ENCODE peak calls at places on chromosomes 11 and 22, in nine cellular contexts. One of them, this sample, is unnamed.

GRCh38 chr11:72776844-72777754 is 16.7 kb downstream of the STARD10 start:
- DNase-seq in NB4: no peak
- DNase-seq in left ventricle myocardium inferior: peak; percentile 71
- DNase-seq in CD8-positive, alpha-beta T cell: no peak
- DNase-seq in BJ: no peak
- DNase-seq in heart left ventricle: peak; percentile 84
- DNase-seq in epithelial cell of esophagus: no peak
- DNase-seq in uterus: no peak
- DNase-seq in fibroblast of pulmonary artery: no peak
- DNase-seq in this sample: no peak

GRCh38 chr11:102385053-102385976 is 38.3 kb downstream of the BIRC2 start:
- DNase-seq in NB4: no peak
- DNase-seq in left ventricle myocardium inferior: no peak
- DNase-seq in CD8-positive, alpha-beta T cell: no peak
- DNase-seq in BJ: no peak
- DNase-seq in heart left ventricle: no peak
- DNase-seq in epithelial cell of esophagus: no peak
- DNase-seq in uterus: no peak
- DNase-seq in fibroblast of pulmonary artery: no peak
- DNase-seq in this sample: no peak

GRCh38 chr22:20145206-20145831 is 5.5 kb downstream of the CCDC188 start:
- DNase-seq in NB4: no peak
- DNase-seq in left ventricle myocardium inferior: no peak
- DNase-seq in CD8-positive, alpha-beta T cell: no peak
- DNase-seq in BJ: no peak
- DNase-seq in heart left ventricle: no peak
- DNase-seq in epithelial cell of esophagus: no peak
- DNase-seq in uterus: no peak
- DNase-seq in fibroblast of pulmonary artery: no peak
- DNase-seq in this sample: no peak

GRCh38 chr22:21045585-21046294 is at the start of gene LRRC74B:
- DNase-seq in NB4: peak; percentile 88
- DNase-seq in left ventricle myocardium inferior: peak; percentile 89
- DNase-seq in CD8-positive, alpha-beta T cell: peak; percentile 76
- DNase-seq in BJ: peak; percentile 64
- DNase-seq in heart left ventricle: peak; percentile 93
- DNase-seq in epithelial cell of esophagus: peak; percentile 90
- DNase-seq in uterus: peak; percentile 92
- DNase-seq in fibroblast of pulmonary artery: peak; percentile 91
- DNase-seq in this sample: peak; percentile 84

GRCh38 chr11:95297680-95298452 is 66.9 kb upstream of the SESN3 start:
- DNase-seq in NB4: no peak
- DNase-seq in left ventricle myocardium inferior: no peak
- DNase-seq in CD8-positive, alpha-beta T cell: no peak
- DNase-seq in BJ: no peak
- DNase-seq in heart left ventricle: no peak
- DNase-seq in epithelial cell of esophagus: no peak
- DNase-seq in uterus: no peak
- DNase-seq in fibroblast of pulmonary artery: no peak
- DNase-seq in this sample: no peak

GRCh38 chr11:71294846-71295600 is 42.6 kb upstream of the SHANK2 start:
- DNase-seq in NB4: no peak
- DNase-seq in left ventricle myocardium inferior: no peak
- DNase-seq in CD8-positive, alpha-beta T cell: peak; percentile 9
- DNase-seq in BJ: no peak
- DNase-seq in heart left ventricle: no peak
- DNase-seq in epithelial cell of esophagus: no peak
- DNase-seq in uterus: no peak
- DNase-seq in fibroblast of pulmonary artery: no peak
- DNase-seq in this sample: no peak

GRCh38 chr11:3138178-3139085 is 26.7 kb downstream of the OSBPL5 start:
- DNase-seq in NB4: peak; percentile 86
- DNase-seq in left ventricle myocardium inferior: peak; percentile 16
- DNase-seq in CD8-positive, alpha-beta T cell: no peak
- DNase-seq in BJ: no peak
- DNase-seq in heart left ventricle: peak; percentile 27
- DNase-seq in epithelial cell of esophagus: no peak
- DNase-seq in uterus: no peak
- DNase-seq in fibroblast of pulmonary artery: no peak
- DNase-seq in this sample: no peak

GRCh38 chr11:119764108-119764874 is 35.3 kb upstream of the NECTIN1 start:
- DNase-seq in NB4: no peak
- DNase-seq in left ventricle myocardium inferior: peak; percentile 52
- DNase-seq in CD8-positive, alpha-beta T cell: no peak
- DNase-seq in BJ: no peak
- DNase-seq in heart left ventricle: peak; percentile 78
- DNase-seq in epithelial cell of esophagus: no peak
- DNase-seq in uterus: peak; percentile 40
- DNase-seq in fibroblast of pulmonary artery: no peak
- DNase-seq in this sample: peak; percentile 51

GRCh38 chr22:30459206-30460052 is 12.4 kb downstream of the SEC14L3 start:
- DNase-seq in NB4: peak; percentile 51
- DNase-seq in left ventricle myocardium inferior: no peak
- DNase-seq in CD8-positive, alpha-beta T cell: no peak
- DNase-seq in BJ: no peak
- DNase-seq in heart left ventricle: no peak
- DNase-seq in epithelial cell of esophagus: peak; percentile 58
- DNase-seq in uterus: no peak
- DNase-seq in fibroblast of pulmonary artery: peak; percentile 42
- DNase-seq in this sample: peak; percentile 26

GRCh38 chr11:11149671-11150459 is 203.2 kb downstream of the CSNK2A3 start:
- DNase-seq in NB4: peak; percentile 64
- DNase-seq in left ventricle myocardium inferior: no peak
- DNase-seq in CD8-positive, alpha-beta T cell: peak; percentile 71
- DNase-seq in BJ: no peak
- DNase-seq in heart left ventricle: no peak
- DNase-seq in epithelial cell of esophagus: no peak
- DNase-seq in uterus: no peak
- DNase-seq in fibroblast of pulmonary artery: no peak
- DNase-seq in this sample: no peak

GRCh38 chr11:69537855-69538640 is 56.6 kb downstream of the LINC01488 start:
- DNase-seq in NB4: no peak
- DNase-seq in left ventricle myocardium inferior: no peak
- DNase-seq in CD8-positive, alpha-beta T cell: no peak
- DNase-seq in BJ: no peak
- DNase-seq in heart left ventricle: no peak
- DNase-seq in epithelial cell of esophagus: no peak
- DNase-seq in uterus: no peak
- DNase-seq in fibroblast of pulmonary artery: no peak
- DNase-seq in this sample: no peak

GRCh38 chr11:67315325-67315909 is 12.1 kb downstream of the SSH3 start:
- DNase-seq in NB4: no peak
- DNase-seq in left ventricle myocardium inferior: no peak
- DNase-seq in CD8-positive, alpha-beta T cell: no peak
- DNase-seq in BJ: no peak
- DNase-seq in heart left ventricle: no peak
- DNase-seq in epithelial cell of esophagus: no peak
- DNase-seq in uterus: no peak
- DNase-seq in fibroblast of pulmonary artery: no peak
- DNase-seq in this sample: no peak

GRCh38 chr11:134476435-134477021 is 64.5 kb upstream of the B3GAT1 start:
- DNase-seq in NB4: peak; percentile 31
- DNase-seq in left ventricle myocardium inferior: no peak
- DNase-seq in CD8-positive, alpha-beta T cell: no peak
- DNase-seq in BJ: no peak
- DNase-seq in heart left ventricle: no peak
- DNase-seq in epithelial cell of esophagus: peak; percentile 1
- DNase-seq in uterus: no peak
- DNase-seq in fibroblast of pulmonary artery: no peak
- DNase-seq in this sample: no peak

GRCh38 chr11:131667566-131667965 is 297.2 kb downstream of the NTM start:
- DNase-seq in NB4: no peak
- DNase-seq in left ventricle myocardium inferior: no peak
- DNase-seq in CD8-positive, alpha-beta T cell: no peak
- DNase-seq in BJ: no peak
- DNase-seq in heart left ventricle: no peak
- DNase-seq in epithelial cell of esophagus: no peak
- DNase-seq in uterus: no peak
- DNase-seq in fibroblast of pulmonary artery: no peak
- DNase-seq in this sample: no peak

GRCh38 chr11:131671320-131671719 is 300.9 kb downstream of the NTM start:
- DNase-seq in NB4: no peak
- DNase-seq in left ventricle myocardium inferior: no peak
- DNase-seq in CD8-positive, alpha-beta T cell: no peak
- DNase-seq in BJ: no peak
- DNase-seq in heart left ventricle: no peak
- DNase-seq in epithelial cell of esophagus: no peak
- DNase-seq in uterus: no peak
- DNase-seq in fibroblast of pulmonary artery: no peak
- DNase-seq in this sample: no peak

GRCh38 chr11:131670876-131671275 is 300.5 kb downstream of the NTM start:
- DNase-seq in NB4: no peak
- DNase-seq in left ventricle myocardium inferior: no peak
- DNase-seq in CD8-positive, alpha-beta T cell: no peak
- DNase-seq in BJ: no peak
- DNase-seq in heart left ventricle: no peak
- DNase-seq in epithelial cell of esophagus: no peak
- DNase-seq in uterus: no peak
- DNase-seq in fibroblast of pulmonary artery: no peak
- DNase-seq in this sample: no peak

GRCh38 chr11:131666617-131667016 is 296.2 kb downstream of the NTM start:
- DNase-seq in NB4: no peak
- DNase-seq in left ventricle myocardium inferior: no peak
- DNase-seq in CD8-positive, alpha-beta T cell: no peak
- DNase-seq in BJ: peak; percentile 16
- DNase-seq in heart left ventricle: no peak
- DNase-seq in epithelial cell of esophagus: no peak
- DNase-seq in uterus: no peak
- DNase-seq in fibroblast of pulmonary artery: no peak
- DNase-seq in this sample: no peak

GRCh38 chr11:131668867-131669780 is 298.7 kb downstream of the NTM start:
- DNase-seq in NB4: peak; percentile 59
- DNase-seq in left ventricle myocardium inferior: no peak
- DNase-seq in CD8-positive, alpha-beta T cell: no peak
- DNase-seq in BJ: no peak
- DNase-seq in heart left ventricle: no peak
- DNase-seq in epithelial cell of esophagus: peak; percentile 35
- DNase-seq in uterus: no peak
- DNase-seq in fibroblast of pulmonary artery: peak; percentile 44
- DNase-seq in this sample: peak; percentile 22
- TF ChIP-seq CTCF in NB4: peak; percentile 92
- TF ChIP-seq CTCF in left ventricle myocardium inferior: peak; percentile 65
- TF ChIP-seq CTCF in CD8-positive, alpha-beta T cell: peak; percentile 40
- TF ChIP-seq CTCF in BJ: peak; percentile 68
- TF ChIP-seq CTCF in heart left ventricle: peak; percentile 64
- TF ChIP-seq CTCF in epithelial cell of esophagus: peak; percentile 50
- TF ChIP-seq CTCF in uterus: no peak
- TF ChIP-seq CTCF in fibroblast of pulmonary artery: peak; percentile 73
- TF ChIP-seq CTCF in this sample: peak; percentile 70

GRCh38 chr11:100467821-100468508 is 219.1 kb upstream of the ARHGAP42 start:
- DNase-seq in NB4: no peak
- DNase-seq in left ventricle myocardium inferior: no peak
- DNase-seq in CD8-positive, alpha-beta T cell: no peak
- DNase-seq in BJ: no peak
- DNase-seq in heart left ventricle: no peak
- DNase-seq in epithelial cell of esophagus: no peak
- DNase-seq in uterus: no peak
- DNase-seq in fibroblast of pulmonary artery: no peak
- DNase-seq in this sample: no peak

GRCh38 chr11:100472727-100473389 is 214.2 kb upstream of the ARHGAP42 start:
- DNase-seq in NB4: no peak
- DNase-seq in left ventricle myocardium inferior: no peak
- DNase-seq in CD8-positive, alpha-beta T cell: no peak
- DNase-seq in BJ: no peak
- DNase-seq in heart left ventricle: no peak
- DNase-seq in epithelial cell of esophagus: no peak
- DNase-seq in uterus: no peak
- DNase-seq in fibroblast of pulmonary artery: no peak
- DNase-seq in this sample: no peak

GRCh38 chr11:100469835-100470234 is 217.3 kb upstream of the ARHGAP42 start:
- DNase-seq in NB4: no peak
- DNase-seq in left ventricle myocardium inferior: no peak
- DNase-seq in CD8-positive, alpha-beta T cell: no peak
- DNase-seq in BJ: no peak
- DNase-seq in heart left ventricle: no peak
- DNase-seq in epithelial cell of esophagus: no peak
- DNase-seq in uterus: no peak
- DNase-seq in fibroblast of pulmonary artery: no peak
- DNase-seq in this sample: no peak

DNA sequence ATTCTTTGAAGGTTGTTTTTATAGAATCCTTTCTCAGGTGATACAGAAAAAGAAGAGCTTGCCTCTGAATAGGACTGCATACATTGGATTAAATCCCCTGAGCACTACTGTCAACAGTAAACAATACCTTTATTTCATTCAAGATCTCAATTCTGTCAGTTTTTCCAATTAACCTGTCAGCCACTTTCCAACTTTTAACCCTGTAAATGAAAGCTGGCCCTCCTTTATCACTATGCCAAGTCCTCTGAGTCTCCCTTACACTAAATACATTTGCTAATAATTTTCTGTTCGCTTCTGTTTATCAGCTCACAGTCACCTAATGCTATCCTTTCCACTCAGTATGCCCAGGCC is 213.7 kb upstream of the ARHGAP42 start:
- DNase-seq in NB4: no peak
- DNase-seq in left ventricle myocardium inferior: no peak
- DNase-seq in CD8-positive, alpha-beta T cell: no peak
- DNase-seq in BJ: no peak
- DNase-seq in heart left ventricle: no peak
- DNase-seq in epithelial cell of esophagus: no peak
- DNase-seq in uterus: no peak
- DNase-seq in fibroblast of pulmonary artery: no peak
- DNase-seq in this sample: no peak
- H3K4me3 ChIP-seq in NB4: no peak overlapping the region
- H3K4me3 ChIP-seq in left ventricle myocardium inferior: no peak overlapping the region
- H3K4me3 ChIP-seq in CD8-positive, alpha-beta T cell: no peak overlapping the region
- H3K4me3 ChIP-seq in BJ: no peak overlapping the region
- H3K4me3 ChIP-seq in heart left ventricle: no peak overlapping the region
- H3K4me3 ChIP-seq in epithelial cell of esophagus: no peak overlapping the region
- H3K4me3 ChIP-seq in uterus: no peak overlapping the region
- H3K4me3 ChIP-seq in fibroblast of pulmonary artery: no peak overlapping the region
- H3K4me3 ChIP-seq in this sample: no peak overlapping the region

DNA sequence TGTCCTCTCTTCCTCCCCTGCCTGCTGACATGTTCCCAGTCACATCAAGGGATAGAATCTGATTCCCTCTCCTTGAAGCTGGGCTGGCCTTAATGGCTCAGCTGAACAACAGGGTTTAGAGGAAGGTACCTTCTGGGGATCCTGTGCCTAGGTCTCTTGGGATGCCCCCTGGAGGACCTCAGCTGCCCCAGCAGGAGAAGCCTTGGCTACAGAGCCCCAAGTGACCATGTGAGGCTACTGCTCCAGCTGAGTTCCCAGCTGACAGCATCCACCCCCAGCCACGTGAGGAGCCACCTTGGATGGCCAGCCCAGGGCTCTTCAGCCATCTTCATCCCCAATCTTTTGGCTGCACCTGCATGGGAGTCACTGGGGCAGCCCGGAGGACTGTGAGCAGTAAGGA is 1499.3 kb downstream of the TBC1D22A start:
- DNase-seq in NB4: no peak
- DNase-seq in left ventricle myocardium inferior: no peak
- DNase-seq in CD8-positive, alpha-beta T cell: no peak
- DNase-seq in BJ: no peak
- DNase-seq in heart left ventricle: no peak
- DNase-seq in epithelial cell of esophagus: no peak
- DNase-seq in uterus: no peak
- DNase-seq in fibroblast of pulmonary artery: no peak
- DNase-seq in this sample: no peak
- TF ChIP-seq CTCF in NB4: no peak
- TF ChIP-seq CTCF in left ventricle myocardium inferior: no peak
- TF ChIP-seq CTCF in CD8-positive, alpha-beta T cell: no peak
- TF ChIP-seq CTCF in BJ: no peak
- TF ChIP-seq CTCF in heart left ventricle: no peak
- TF ChIP-seq CTCF in epithelial cell of esophagus: no peak
- TF ChIP-seq CTCF in uterus: no peak
- TF ChIP-seq CTCF in fibroblast of pulmonary artery: no peak
- TF ChIP-seq CTCF in this sample: no peak

GRCh38 chr22:46054878-46055158 is 77.9 kb upstream of the WNT7B start:
- DNase-seq in NB4: no peak
- DNase-seq in left ventricle myocardium inferior: peak; percentile 18
- DNase-seq in CD8-positive, alpha-beta T cell: no peak
- DNase-seq in BJ: no peak
- DNase-seq in heart left ventricle: no peak
- DNase-seq in epithelial cell of esophagus: no peak
- DNase-seq in uterus: no peak
- DNase-seq in fibroblast of pulmonary artery: no peak
- DNase-seq in this sample: no peak
- H3K4me3 ChIP-seq in NB4: no peak overlapping the region
- H3K4me3 ChIP-seq in left ventricle myocardium inferior: peak overlapping the region; percentile 84
- H3K4me3 ChIP-seq in CD8-positive, alpha-beta T cell: peak overlapping the region; percentile 63
- H3K4me3 ChIP-seq in BJ: peak overlapping the region; percentile 62
- H3K4me3 ChIP-seq in heart left ventricle: peak overlapping the region; percentile 80
- H3K4me3 ChIP-seq in epithelial cell of esophagus: peak overlapping the region; percentile 68
- H3K4me3 ChIP-seq in uterus: peak overlapping the region; percentile 47
- H3K4me3 ChIP-seq in fibroblast of pulmonary artery: peak overlapping the region; percentile 60
- H3K4me3 ChIP-seq in this sample: peak overlapping the region; percentile 71